ENCODE peak calls at places on chromosomes 13 and 19, in eight cellular contexts. L is transverse colon, S is H1, Z is SK-N-SH, E is ovary, P is tibial nerve, Q is K562, O is esophagus muscularis mucosa. R is an unnamed sample. For H3K36me3, the result is how much of the 10 kb centered on the place peaks cover.

GRCh38 chr19:2627855-2628254 is 74.6 kb downstream of the GNG7 start:
- DNase-seq in L (no peak), S (no peak), O (no peak), P (no peak), Z (no peak), E (no peak), Q (no peak), R (no peak)

GRCh38 chr13:93534181-93534700 is 307.6 kb downstream of the GPC6 start:
- DNase-seq in E (peak), O (no peak), Z (no peak), Q (no peak), S (no peak), L (no peak), P (no peak), R (peak)

GRCh38 chr13:21673592-21674270 is 2.9 kb downstream of the FGF9 start:
- DNase-seq in L (peak), S (peak), E (peak), P (no peak), Q (peak), O (no peak), Z (peak), R (peak)

GRCh38 chr13:75762066-75762937 is 126.2 kb downstream of the LMO7 start:
- DNase-seq in O (no peak), Q (no peak), S (no peak), P (no peak), L (no peak), E (no peak), Z (no peak), R (no peak)

GRCh38 chr13:101493541-101493940 is 41.1 kb downstream of the ITGBL1 start:
- DNase-seq in L (no peak), Q (no peak), S (no peak), E (no peak), P (no peak), O (no peak), Z (no peak), R (no peak)

GRCh38 chr19:21314676-21315075 is 14.5 kb downstream of the ZNF708 start:
- DNase-seq in Z (peak), S (no peak), P (no peak), L (no peak), E (no peak), Q (no peak), O (no peak), R (no peak)

GRCh38 chr19:13797058-13797440 is 1.8 kb downstream of the ZSWIM4 start:
- DNase-seq in E (no peak), Q (no peak), Z (no peak), S (no peak), L (no peak), P (no peak), O (no peak), R (no peak)

GRCh38 chr13:63636231-63636993 is 2220.8 kb upstream of the PCDH20 start:
- DNase-seq in S (no peak), Q (no peak), Z (no peak), O (no peak), L (no peak), E (no peak), P (no peak), R (no peak)

GRCh38 chr19:29478578-29479565 is 46.9 kb upstream of the VSTM2B start:
- DNase-seq in Q (peak), Z (peak), S (peak), O (peak), P (no peak), L (no peak), E (no peak), R (no peak)

GRCh38 chr13:23899555-23899954 is 2.3 kb upstream of the C1QTNF9B start:
- DNase-seq in E (no peak), L (no peak), P (peak), O (no peak), Z (peak), Q (peak), S (no peak), R (no peak)

GRCh38 chr19:39582442-39582841 is 19.9 kb upstream of the LGALS13 start:
- DNase-seq in L (no peak), S (no peak), Z (no peak), Q (no peak), P (no peak), O (no peak), E (no peak), R (no peak)

GRCh38 chr13:111216166-111216960 is 101.3 kb downstream of the ARHGEF7 start:
- DNase-seq in E (peak), Q (peak), O (no peak), P (peak), L (peak), Z (peak), S (peak), R (no peak)

GRCh38 chr13:33827152-33827551 is 9.2 kb downstream of the RFC3 start:
- DNase-seq in Z (no peak), O (no peak), P (no peak), L (no peak), Q (no peak), E (no peak), S (no peak), R (no peak)

GRCh38 chr13:75173457-75174356 is 308.3 kb downstream of the TBC1D4 start:
- DNase-seq in S (no peak), P (no peak), Q (no peak), O (no peak), L (no peak), Z (no peak), E (no peak), R (no peak)

GRCh38 chr19:12047868-12048267 is 4.9 kb downstream of the ZNF878 start:
- DNase-seq in Z (no peak), E (no peak), P (no peak), O (no peak), L (no peak), S (no peak), Q (no peak), R (no peak)

GRCh38 chr19:9149976-9150375 is 9.8 kb downstream of the ZNF317 start:
- DNase-seq in Q (no peak), O (no peak), E (no peak), L (no peak), S (no peak), P (no peak), Z (no peak), R (no peak)

DNA sequence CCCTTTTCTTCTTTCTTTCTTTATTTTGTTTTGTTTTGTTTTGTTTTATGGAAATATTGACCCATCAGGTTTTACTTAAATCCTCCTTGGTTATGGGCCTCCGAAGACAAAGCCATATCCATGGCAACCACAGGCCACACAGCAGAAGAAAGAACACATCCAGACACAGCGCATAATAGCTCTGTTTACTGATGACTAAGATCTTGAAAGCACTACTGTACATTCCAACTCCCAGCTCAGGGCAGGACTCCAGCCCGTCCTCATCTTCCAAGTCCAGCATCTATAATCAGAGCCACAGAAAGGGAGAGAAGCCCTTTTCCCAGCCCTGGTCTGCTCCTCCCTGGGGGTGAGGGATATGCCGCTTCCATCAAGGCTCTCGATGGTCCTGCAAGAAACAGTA is 84.3 kb downstream of the NUFIP1 start:
- DNase-seq in Z (no peak), L (peak), Q (no peak), O (no peak), S (no peak), E (peak), P (peak), R (peak)
- TF ChIP-seq EP300 in Z (no peak), L (no peak), Q (no peak), O (no peak), S (no peak), E (no peak), P (peak), R (no peak)

GRCh38 chr19:46076031-46076880 is 35.5 kb upstream of the IGFL4 start:
- DNase-seq in L (no peak), S (no peak), Q (no peak), Z (no peak), P (no peak), E (no peak), O (no peak), R (no peak)

GRCh38 chr19:46080561-46080960 is 39.8 kb upstream of the IGFL4 start:
- DNase-seq in Q (no peak), O (no peak), L (no peak), E (peak), S (no peak), Z (no peak), P (no peak), R (no peak)

GRCh38 chr19:46076951-46077814 is 36.4 kb upstream of the IGFL4 start:
- DNase-seq in Q (peak), P (peak), S (peak), Z (peak), L (peak), O (no peak), E (peak), R (peak)

GRCh38 chr19:46081928-46082727 is 41.3 kb upstream of the IGFL4 start:
- DNase-seq in O (no peak), Z (peak), Q (peak), E (no peak), L (no peak), P (peak), S (no peak), R (no peak)

DNA sequence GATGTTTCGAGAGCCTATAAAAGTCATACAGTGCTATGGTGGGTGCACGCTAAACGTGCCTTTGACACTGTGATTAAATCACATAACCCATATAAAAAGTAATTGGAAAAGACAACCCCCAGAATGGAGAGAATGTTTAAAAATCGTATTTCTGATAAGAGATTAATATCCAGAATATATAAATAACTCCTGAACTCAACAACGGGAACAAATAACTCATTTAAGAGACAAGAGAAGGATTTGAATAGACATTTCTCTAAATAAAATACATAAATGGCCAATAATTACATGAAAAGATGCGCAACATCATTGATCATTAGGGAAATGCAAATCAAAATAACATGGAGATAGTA is 37.0 kb upstream of the IGFL4 start:
- DNase-seq in Z (no peak), O (no peak), Q (no peak), P (no peak), S (no peak), E (no peak), L (no peak), R (no peak)
- TF ChIP-seq CTCF in Z (no peak), O (no peak), Q (no peak), P (peak), S (no peak), E (no peak), L (no peak), R (no peak)

GRCh38 chr19:57841364-57841763 is 8.3 kb upstream of the ZNF587 start:
- DNase-seq in E (no peak), O (no peak), Q (no peak), Z (no peak), L (no peak), P (no peak), S (no peak), R (no peak)
- H3K36me3 ChIP-seq in E (under half), O (under half), Q (half or more), Z (under half), L (under half), P (under half), S (under half), R (under half)

DNA sequence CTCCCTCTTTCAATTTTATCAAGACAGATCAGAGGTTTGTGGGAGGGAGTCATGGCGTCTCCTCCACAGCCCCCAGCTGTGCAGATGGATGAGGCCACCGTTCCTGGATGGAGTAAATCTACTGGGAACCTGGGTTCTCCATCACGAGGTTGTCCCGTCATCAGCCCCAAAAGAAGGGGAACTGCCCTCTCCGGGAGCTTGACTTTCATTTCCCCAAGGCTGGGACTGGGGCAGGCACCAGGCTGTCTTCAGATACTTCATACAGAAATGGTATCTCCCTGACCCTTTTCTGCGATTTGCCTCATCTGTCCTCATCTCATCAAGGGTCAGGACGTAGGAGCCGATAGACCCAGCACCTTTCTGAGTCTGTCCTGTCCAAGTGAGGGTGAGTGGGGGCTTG is 9.8 kb downstream of the LILRB2 start:
- DNase-seq in Q (no peak), S (peak), L (peak), E (no peak), Z (no peak), O (no peak), P (peak), R (peak)
- TF ChIP-seq EP300 in Q (no peak), S (no peak), L (no peak), E (no peak), Z (no peak), O (no peak), P (peak), R (no peak)

DNA sequence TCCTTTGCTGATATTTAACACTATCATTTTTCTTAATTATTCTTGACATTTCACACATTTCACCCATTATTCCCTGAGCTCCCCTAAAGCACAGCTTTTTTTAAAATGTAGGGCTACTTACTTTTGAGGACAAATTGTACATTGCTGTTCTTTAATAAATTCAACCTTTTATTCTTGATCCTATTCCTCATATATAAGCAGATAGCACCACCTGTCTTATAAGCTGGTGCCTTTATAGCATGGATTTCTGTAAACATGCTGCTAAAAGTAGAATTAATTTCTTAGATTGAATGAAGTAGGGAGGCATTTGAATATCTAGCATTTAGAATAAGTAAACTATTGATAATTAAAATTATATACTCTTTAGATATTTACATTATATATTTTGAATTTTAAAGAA is 603.4 kb upstream of the PCDH9 start:
- DNase-seq in S (no peak), Q (no peak), O (no peak), L (no peak), P (no peak), Z (no peak), E (no peak), R (no peak)
- TF ChIP-seq CTCF in S (no peak), Q (no peak), O (no peak), L (no peak), P (no peak), Z (no peak), E (no peak), R (no peak)